ENCODE peak calls at places on chromosome 21, in eight cellular contexts. L, V, B, N, M, X, T and F are unnamed samples.

GRCh38 chr21:15531986-15532385 is 197.8 kb upstream of the USP25 start:
- DNase-seq in N (no peak), L (no peak), V (no peak), B (no peak), T (no peak), M (no peak), X (no peak), F (no peak)

GRCh38 chr21:20997633-20998455 is at the start of gene NCAM2:
- DNase-seq in L (peak; percentile 91), N (peak; percentile 61), X (peak; percentile 91), T (no peak), M (no peak), V (peak; percentile 62), B (peak; percentile 79), F (no peak)

GRCh38 chr21:18249542-18250152 is 5.0 kb downstream of the CHODL start:
- DNase-seq in B (no peak), V (no peak), L (no peak), T (no peak), X (no peak), M (no peak), N (no peak), F (no peak)

GRCh38 chr21:17784604-17785402 is 34.4 kb downstream of the C21orf91 start:
- DNase-seq in L (no peak), X (no peak), V (no peak), B (no peak), N (peak; percentile 73), T (no peak), M (no peak), F (no peak)

GRCh38 chr21:43301424-43302355 is 125.2 kb downstream of the SIK1 start:
- DNase-seq in X (no peak), N (no peak), V (no peak), M (no peak), T (no peak), B (no peak), L (no peak), F (no peak)

GRCh38 chr21:14869984-14870840 is 194.6 kb downstream of the NRIP1 start:
- DNase-seq in M (no peak), T (peak; percentile 59), N (no peak), L (no peak), X (no peak), B (no peak), V (no peak), F (no peak)

GRCh38 chr21:18369115-18369514 is 34.5 kb downstream of the TMPRSS15 start:
- DNase-seq in T (no peak), N (no peak), L (no peak), M (no peak), B (peak; percentile 10), V (no peak), X (no peak), F (no peak)

GRCh38 chr21:15309721-15310120 is 244.9 kb upstream of the NRIP1 start:
- DNase-seq in B (no peak), T (no peak), L (no peak), M (no peak), V (no peak), X (peak; percentile 69), N (no peak), F (no peak)

GRCh38 chr21:27248791-27249190 is 281.9 kb upstream of the ADAMTS5 start:
- DNase-seq in T (no peak), N (no peak), X (no peak), B (no peak), L (no peak), M (no peak), V (no peak), F (no peak)

GRCh38 chr21:25999935-26000582 is 170.5 kb downstream of the APP start:
- DNase-seq in M (no peak), B (no peak), L (no peak), T (no peak), V (no peak), N (peak; percentile 63), X (no peak), F (no peak)

GRCh38 chr21:27190601-27191000 is 223.7 kb upstream of the ADAMTS5 start:
- DNase-seq in T (no peak), N (no peak), M (no peak), X (peak; percentile 38), V (no peak), B (no peak), L (no peak), F (no peak)

GRCh38 chr21:29007801-29008200 is 11.3 kb downstream of the RWDD2B start:
- DNase-seq in M (no peak), T (no peak), V (no peak), N (no peak), B (no peak), X (no peak), L (no peak), F (no peak)

GRCh38 chr21:26169061-26169610 is 1.4 kb downstream of the APP start:
- DNase-seq in M (peak; percentile 45), B (peak; percentile 25), V (peak; percentile 55), L (no peak), T (no peak), X (peak; percentile 79), N (peak; percentile 53), F (peak; percentile 40)

GRCh38 chr21:14143999-14144398 is 66.8 kb downstream of the LIPI start:
- DNase-seq in X (no peak), B (no peak), L (no peak), T (no peak), N (no peak), M (no peak), V (no peak), F (no peak)

GRCh38 chr21:37653201-37653600 is 263.1 kb downstream of the KCNJ6 start:
- DNase-seq in X (no peak), N (no peak), T (no peak), M (no peak), V (no peak), B (no peak), L (peak; percentile 53), F (no peak)

GRCh38 chr21:37828515-37828914 is 87.7 kb downstream of the KCNJ6 start:
- DNase-seq in M (no peak), N (no peak), L (no peak), V (no peak), T (no peak), X (no peak), B (no peak), F (no peak)

GRCh38 chr21:15034126-15034848 is 30.5 kb downstream of the NRIP1 start:
- DNase-seq in B (no peak), V (no peak), X (peak; percentile 46), T (no peak), L (no peak), M (no peak), N (no peak), F (no peak)

GRCh38 chr21:28657576-28657975 is 335.1 kb downstream of the LTN1 start:
- DNase-seq in M (no peak), B (no peak), T (no peak), L (no peak), N (no peak), V (no peak), X (no peak), F (no peak)

GRCh38 chr21:15289896-15290841 is 225.4 kb upstream of the NRIP1 start:
- DNase-seq in V (no peak), N (no peak), M (no peak), L (no peak), T (no peak), X (no peak), B (peak; percentile 8), F (peak; percentile 73)

GRCh38 chr21:44299458-44300261 is at the start of gene PFKL:
- DNase-seq in V (peak; percentile 67), T (peak; percentile 38), X (peak; percentile 62), L (no peak), M (peak; percentile 83), B (peak; percentile 67), N (peak; percentile 84), F (peak; percentile 64)

DNA sequence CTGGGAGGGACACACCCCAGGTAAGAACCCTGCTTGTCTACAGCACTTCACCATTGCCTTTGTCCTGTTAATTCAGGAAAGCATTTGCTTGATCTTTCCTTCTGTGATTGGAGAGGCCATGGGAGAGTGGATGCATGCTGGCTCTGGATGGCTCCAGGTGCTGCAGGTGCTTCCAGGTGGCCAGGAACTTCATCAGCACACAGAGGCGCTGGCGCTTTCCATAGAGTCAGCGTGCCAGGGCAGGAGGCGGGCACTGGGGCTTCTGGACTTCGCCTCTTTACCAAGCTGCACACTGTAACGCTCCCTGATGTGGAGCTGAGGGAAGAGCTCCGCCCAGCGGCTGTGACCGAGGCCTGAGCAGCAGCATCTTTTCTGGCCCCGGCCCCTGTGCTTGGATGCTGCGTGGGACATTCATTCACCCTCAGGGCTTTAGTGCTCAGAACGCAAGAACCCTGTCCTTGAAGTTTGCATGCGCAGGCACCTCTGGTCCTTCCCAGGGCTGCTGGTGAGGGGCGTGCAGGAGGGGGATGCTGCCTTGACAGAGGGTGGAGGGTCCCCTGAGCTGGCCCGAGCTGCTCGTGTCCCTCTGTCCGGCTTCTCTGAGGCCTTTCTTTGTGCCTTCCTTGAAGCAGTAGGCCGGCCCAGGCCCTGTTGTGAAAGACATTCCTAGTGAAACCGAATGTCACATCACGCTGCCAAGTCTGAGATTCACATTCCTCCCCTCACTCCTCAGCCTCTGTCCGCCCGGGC is 1.6 kb upstream of the MX2 start:
- DNase-seq in M (no peak), L (peak; percentile 76), N (no peak), B (no peak), X (peak; percentile 83), V (peak; percentile 53), T (no peak), F (peak; percentile 63)
- TF ChIP-seq CTCF in M (no peak), L (no peak), N (no peak), B (no peak), X (peak; percentile 6), V (no peak), T (no peak), F (no peak)

GRCh38 chr21:23936224-23936623 is 1671.1 kb downstream of the MRPL39 start:
- DNase-seq in T (no peak), N (peak; percentile 18), M (no peak), V (no peak), X (peak; percentile 4), B (no peak), L (no peak), F (no peak)
- TF ChIP-seq CTCF in T (peak; percentile 32), N (peak; percentile 31), M (peak; percentile 30), V (no peak), X (no peak), B (no peak), L (no peak), F (no peak)

DNA sequence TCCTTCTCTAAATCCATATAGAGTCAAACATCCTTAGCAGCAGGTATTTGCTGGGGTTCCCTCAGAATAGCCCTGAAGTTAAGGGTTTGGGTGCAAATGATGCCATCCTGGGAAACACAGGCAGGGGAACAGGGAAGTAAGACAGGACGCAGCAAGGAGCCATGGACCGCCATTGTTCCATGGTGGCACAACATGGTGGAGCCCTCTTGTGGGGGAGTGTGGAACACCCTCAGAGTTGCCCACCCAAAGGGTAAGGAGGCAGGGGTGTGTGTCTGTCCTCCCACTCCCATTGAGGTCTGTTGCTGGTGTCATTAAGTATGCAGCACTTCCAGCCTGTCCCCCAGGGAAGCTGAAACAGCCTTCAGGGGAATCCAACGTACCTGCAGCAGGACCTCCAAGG is 20.4 kb upstream of the RCAN1 start:
- DNase-seq in B (peak; percentile 18), T (no peak), N (peak; percentile 35), X (no peak), M (no peak), L (no peak), V (no peak), F (peak; percentile 8)
- TF ChIP-seq CTCF in B (no peak), T (peak; percentile 49), N (peak; percentile 63), X (peak; percentile 36), M (peak; percentile 52), L (peak; percentile 30), V (no peak), F (peak; percentile 11)

GRCh38 chr21:42255825-42256224 is 36.9 kb downstream of the ABCG1 start:
- DNase-seq in M (no peak), T (no peak), X (no peak), V (no peak), B (no peak), N (no peak), L (no peak), F (no peak)
- TF ChIP-seq CTCF in M (no peak), T (no peak), X (no peak), V (no peak), B (no peak), N (no peak), L (no peak), F (no peak)